ENCODE peak calls at places on chromosome 11, in eight cellular contexts. G, I, S, P, L, T, R and D are unnamed samples.

GRCh38 chr11:29448246-29448877 is 568.5 kb downstream of the KCNA4 start:
- DNase-seq in T (peak), R (peak), P (peak), I (no peak), L (no peak), S (peak), G (no peak), D (no peak)

GRCh38 chr11:107928767-107929507 is 689 bp downstream of the RAB39A start:
- DNase-seq in I (no peak), G (no peak), P (no peak), L (peak), T (no peak), S (no peak), R (no peak), D (no peak)

GRCh38 chr11:93849751-93850584 is 450 bp downstream of the VSTM5 start:
- DNase-seq in I (no peak), R (no peak), T (peak), P (no peak), G (no peak), L (peak), S (peak), D (no peak)

GRCh38 chr11:45663486-45664375 is 1.7 kb downstream of the CHST1 start:
- DNase-seq in I (no peak), S (no peak), T (peak), P (no peak), L (no peak), G (no peak), R (peak), D (no peak)

GRCh38 chr11:106466441-106467190 is 389.2 kb downstream of the AASDHPPT start:
- DNase-seq in L (no peak), I (no peak), G (no peak), R (peak), S (peak), P (peak), T (peak), D (no peak)

GRCh38 chr11:845872-846271 is 3.2 kb downstream of the TSPAN4 start:
- DNase-seq in L (no peak), G (no peak), I (no peak), S (peak), P (no peak), T (no peak), R (no peak), D (no peak)

GRCh38 chr11:16605971-16606783 is 132.3 kb upstream of the C11orf58 start:
- DNase-seq in R (peak), L (peak), G (no peak), T (peak), S (peak), I (peak), P (peak), D (peak)

GRCh38 chr11:2523821-2524391 is 79.1 kb downstream of the KCNQ1 start:
- DNase-seq in R (no peak), S (no peak), G (no peak), L (peak), T (no peak), P (no peak), I (no peak), D (no peak)

GRCh38 chr11:47577460-47578041 is 1.2 kb downstream of the KBTBD4 start:
- DNase-seq in I (no peak), L (no peak), T (no peak), G (no peak), R (no peak), P (no peak), S (no peak), D (no peak)

GRCh38 chr11:16809901-16810668 is 71.6 kb downstream of the C11orf58 start:
- DNase-seq in G (no peak), R (peak), L (peak), S (peak), T (peak), P (no peak), I (no peak), D (no peak)

GRCh38 chr11:133530501-133530835 is 1.8 kb downstream of the OPCML start:
- DNase-seq in R (no peak), G (no peak), P (no peak), S (no peak), T (no peak), L (no peak), I (no peak), D (no peak)

GRCh38 chr11:133531971-133532651 is at the start of gene OPCML:
- DNase-seq in T (no peak), P (no peak), S (no peak), G (no peak), L (no peak), R (no peak), I (no peak), D (no peak)

GRCh38 chr11:133531450-133531849 is 851 bp downstream of the OPCML start:
- DNase-seq in T (no peak), I (no peak), P (no peak), G (no peak), S (no peak), L (no peak), R (no peak), D (no peak)

GRCh38 chr11:133526790-133527189 is 5.5 kb downstream of the OPCML start:
- DNase-seq in G (no peak), R (no peak), S (no peak), L (peak), P (no peak), I (no peak), T (no peak), D (no peak)

GRCh38 chr11:133529807-133530500 is 2.3 kb downstream of the OPCML start:
- DNase-seq in T (no peak), G (no peak), P (no peak), I (no peak), L (no peak), R (no peak), S (no peak), D (no peak)
- H3K4me3 ChIP-seq in T (no peak), G (no peak), P (no peak), I (no peak), L (no peak), R (no peak), S (no peak), D (no peak)

GRCh38 chr11:60845338-60845737 is 3.4 kb downstream of the CCDC86 start:
- DNase-seq in G (no peak), R (no peak), I (no peak), P (no peak), T (no peak), L (no peak), S (no peak), D (no peak)
- H3K4me3 ChIP-seq in G (no peak), R (no peak), I (no peak), P (no peak), T (peak), L (no peak), S (no peak), D (no peak)

DNA sequence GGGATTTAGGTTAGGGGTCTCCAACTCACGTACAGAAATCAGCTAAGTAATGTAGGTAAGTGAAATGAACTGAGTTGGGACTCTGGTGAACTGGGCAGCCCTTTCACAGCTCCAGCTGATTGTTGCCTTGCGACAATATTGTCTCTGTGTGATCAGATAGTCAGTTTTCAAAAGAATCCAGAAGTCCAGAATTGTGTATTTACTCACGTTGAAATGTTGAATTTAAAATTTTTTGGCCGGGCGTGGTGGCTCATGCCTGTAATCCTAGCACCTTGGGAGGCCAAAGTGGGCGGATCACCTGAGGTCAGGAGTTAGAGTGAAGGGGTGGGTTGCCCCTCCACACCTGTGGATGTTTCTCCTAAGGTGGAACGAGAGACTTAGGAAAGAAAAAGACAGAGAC is 18.8 kb upstream of the WDR74 start:
- DNase-seq in G (no peak), L (no peak), P (no peak), R (no peak), S (no peak), I (no peak), T (no peak), D (no peak)
- H3K4me3 ChIP-seq in G (no peak), L (no peak), P (no peak), R (no peak), S (no peak), I (no peak), T (peak), D (no peak)

GRCh38 chr11:8060801-8061554 is 20.0 kb upstream of the TUB start:
- DNase-seq in P (peak), G (no peak), R (peak), L (no peak), S (peak), T (no peak), I (peak), D (peak)
- H3K4me3 ChIP-seq in P (no peak), G (no peak), R (no peak), L (no peak), S (no peak), T (no peak), I (no peak), D (no peak)

GRCh38 chr11:124746621-124747243 is 5.3 kb downstream of the VSIG2 start:
- DNase-seq in I (no peak), T (peak), R (peak), L (peak), G (no peak), P (peak), S (peak), D (no peak)

GRCh38 chr11:124745835-124746620 is 6.0 kb downstream of the VSIG2 start:
- DNase-seq in R (no peak), G (no peak), T (no peak), P (no peak), I (no peak), L (no peak), S (no peak), D (no peak)

GRCh38 chr11:124748100-124748418 is 4.0 kb downstream of the VSIG2 start:
- DNase-seq in P (no peak), I (no peak), S (no peak), R (no peak), L (no peak), G (no peak), T (no peak), D (no peak)

GRCh38 chr11:124748481-124749338 is 3.3 kb downstream of the VSIG2 start:
- DNase-seq in P (no peak), L (no peak), G (no peak), R (peak), I (no peak), S (no peak), T (peak), D (no peak)

DNA sequence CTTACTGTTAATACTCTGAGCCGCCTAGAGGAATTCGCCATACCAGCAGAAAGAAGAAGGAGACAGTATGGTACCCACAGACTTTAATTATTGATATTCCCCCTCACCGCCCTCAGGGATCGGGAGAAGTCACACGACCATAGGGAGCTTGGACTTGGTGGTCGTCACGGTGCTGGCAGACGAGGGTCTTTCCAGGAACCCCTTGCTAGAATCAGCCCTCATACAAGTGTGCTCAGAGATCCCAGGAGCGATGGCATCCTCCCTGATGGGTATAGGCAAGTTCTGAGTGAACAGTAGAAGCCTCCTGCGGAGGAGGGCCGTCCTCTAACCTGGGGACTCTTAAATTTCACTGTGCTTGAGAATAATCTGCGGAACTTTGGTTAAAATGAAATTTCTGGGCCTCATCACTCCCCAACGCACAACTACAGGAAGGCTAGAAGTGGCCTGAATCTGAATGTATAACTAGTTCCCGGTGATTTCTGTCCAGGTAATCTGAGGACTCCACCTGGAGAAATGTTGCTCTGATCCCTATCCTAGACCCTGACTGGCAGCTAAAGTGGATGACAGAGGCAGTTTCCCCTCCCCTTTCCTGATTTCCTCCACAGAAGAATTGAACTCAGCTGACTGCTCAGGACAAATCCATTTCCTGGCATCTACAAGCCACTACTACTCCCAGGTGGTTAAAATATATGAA is 4.5 kb downstream of the VSIG2 start:
- DNase-seq in T (no peak), P (no peak), G (no peak), R (no peak), L (no peak), I (no peak), S (no peak), D (no peak)
- H3K4me3 ChIP-seq in T (no peak), P (no peak), G (no peak), R (no peak), L (peak), I (no peak), S (no peak), D (no peak)

GRCh38 chr11:8872017-8872416 is 39.0 kb upstream of the AKIP1 start:
- DNase-seq in S (no peak), R (no peak), G (no peak), T (no peak), I (no peak), L (no peak), P (no peak), D (no peak)
- H3K4me3 ChIP-seq in S (no peak), R (no peak), G (no peak), T (no peak), I (no peak), L (peak), P (no peak), D (no peak)

DNA sequence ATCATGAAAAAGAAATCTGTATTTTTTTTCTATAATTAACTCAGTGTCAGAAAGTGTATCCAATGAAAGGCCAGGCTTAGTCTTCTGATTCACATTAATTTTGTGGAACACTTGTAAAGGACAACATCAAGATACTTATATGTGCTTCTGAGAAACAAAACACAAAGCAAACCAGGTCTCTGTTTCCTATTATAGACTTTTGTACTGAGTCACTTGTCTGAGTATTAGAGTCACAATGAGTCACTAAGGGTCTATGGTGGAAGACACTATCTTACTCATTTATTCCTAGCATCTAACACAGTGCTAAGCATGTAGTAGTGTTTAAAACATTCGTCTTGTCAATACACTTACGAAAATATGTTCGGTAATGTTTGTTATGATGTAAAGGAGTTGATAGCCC is 297.8 kb upstream of the CCDC90B start:
- DNase-seq in R (peak), I (peak), P (peak), S (peak), G (no peak), L (no peak), T (peak), D (peak)
- H3K4me3 ChIP-seq in R (no peak), I (no peak), P (no peak), S (no peak), G (no peak), L (no peak), T (no peak), D (no peak)